ENCODE peak calls at places on chromosomes 2 and 18, in four cellular contexts. B is GM23248, U is substantia nigra, T is frontal cortex. E is an unnamed sample.

GRCh38 chr18:12013186-12013916 is 32.0 kb downstream of the IMPA2 start:
- DNase-seq in B (no peak), U (no peak), T (no peak), E (no peak)

GRCh38 chr18:23614413-23614812 is 28.1 kb upstream of the NPC1 start:
- DNase-seq in B (no peak), U (no peak), T (no peak), E (no peak)

GRCh38 chr18:79903787-79904356 is 47.6 kb downstream of the SLC66A2 start:
- DNase-seq in B (no peak), U (no peak), T (no peak), E (no peak)

GRCh38 chr2:42102606-42103450 is 55.0 kb downstream of the PKDCC start:
- DNase-seq in B (no peak), U (no peak), T (no peak), E (no peak)

GRCh38 chr2:138502253-138503086 is 900 bp downstream of the SPOPL start:
- DNase-seq in B (peak), U (no peak), T (no peak), E (no peak)

GRCh38 chr2:102337012-102337411 is 18.6 kb upstream of the IL18R1 start:
- DNase-seq in B (peak), U (no peak), T (no peak), E (peak)

GRCh38 chr2:173571021-173571821 is 216.5 kb downstream of the CDCA7 start:
- DNase-seq in B (peak), U (no peak), T (peak), E (peak)

GRCh38 chr18:74457043-74457742 is at the start of gene DIPK1C:
- DNase-seq in B (peak), U (peak), T (peak), E (no peak)

GRCh38 chr2:240571314-240571973 is 3.2 kb downstream of the RNPEPL1 start:
- DNase-seq in B (no peak), U (no peak), T (no peak), E (no peak)

GRCh38 chr2:222249444-222249843 is 49.4 kb downstream of the PAX3 start:
- DNase-seq in B (no peak), U (no peak), T (no peak), E (no peak)

GRCh38 chr2:190533175-190533967 is 1.2 kb downstream of the NEMP2 start:
- DNase-seq in B (peak), U (no peak), T (no peak), E (peak)

GRCh38 chr2:182920089-182920488 is 53.7 kb upstream of the FRZB start:
- DNase-seq in B (no peak), U (no peak), T (no peak), E (no peak)